ENCODE peak calls at places on chromosomes 5 and 9, in nine cellular contexts. A is hepatocyte, T is choroid plexus epithelial cell, N is glutamatergic neuron, S is fibroblast of lung, D is breast epithelium, X is sigmoid colon, J is A549, H is tibial nerve. Z is an unnamed sample.

GRCh38 chr5:141914154-141914743 is 9.4 kb upstream of the DELE1 start:
- DNase-seq in S (no peak), H (no peak), A (peak), J (no peak), X (peak), T (peak), D (no peak), N (peak), Z (peak)

GRCh38 chr9:108722396-108722795 is 133.4 kb downstream of the ACTL7B start:
- DNase-seq in J (no peak), H (no peak), N (no peak), A (no peak), D (no peak), X (no peak), T (no peak), S (no peak), Z (no peak)

GRCh38 chr5:9094582-9094981 is 451.3 kb downstream of the SEMA5A start:
- DNase-seq in H (no peak), T (peak), X (no peak), J (no peak), S (no peak), D (no peak), A (no peak), N (no peak), Z (no peak)

GRCh38 chr9:101117091-101117490 is 88.6 kb downstream of the PLPPR1 start:
- DNase-seq in A (no peak), H (no peak), S (no peak), J (no peak), N (no peak), T (no peak), X (no peak), D (no peak), Z (no peak)

GRCh38 chr5:157549954-157550549 is 25.5 kb downstream of the ADAM19 start:
- DNase-seq in X (no peak), H (no peak), J (no peak), D (no peak), S (no peak), A (no peak), N (no peak), T (no peak), Z (no peak)

GRCh38 chr5:168747987-168748777 is 169.0 kb upstream of the PANK3 start:
- DNase-seq in A (peak), N (peak), T (peak), S (no peak), H (no peak), D (no peak), J (peak), X (no peak), Z (peak)

GRCh38 chr5:100898504-100899346 is 4.4 kb downstream of the ST8SIA4 start:
- DNase-seq in J (no peak), T (no peak), S (no peak), X (no peak), A (no peak), N (no peak), H (no peak), D (no peak), Z (no peak)

GRCh38 chr5:103774736-103775135 is 212.1 kb upstream of the NUDT12 start:
- DNase-seq in N (no peak), J (peak), S (no peak), D (no peak), X (no peak), T (peak), A (peak), H (no peak), Z (no peak)

GRCh38 chr5:170623576-170624181 is 119.9 kb downstream of the KCNIP1 start:
- DNase-seq in H (no peak), T (peak), J (peak), S (peak), D (peak), A (peak), X (peak), N (peak), Z (peak)

GRCh38 chr5:122120493-122120892 is 8.9 kb upstream of the ZNF474 start:
- DNase-seq in J (no peak), S (no peak), A (no peak), X (no peak), H (no peak), T (no peak), N (no peak), D (no peak), Z (no peak)

GRCh38 chr5:67957374-67957773 is 258.2 kb upstream of the PIK3R1 start:
- DNase-seq in A (no peak), H (no peak), X (no peak), J (no peak), T (no peak), S (no peak), D (no peak), N (no peak), Z (no peak)

GRCh38 chr9:120338340-120338739 is 241.6 kb downstream of the CDK5RAP2 start:
- DNase-seq in N (no peak), S (no peak), J (no peak), D (no peak), H (no peak), T (no peak), X (no peak), A (no peak), Z (no peak)

GRCh38 chr9:110443146-110443877 is 105.6 kb upstream of the TXNDC8 start:
- DNase-seq in H (no peak), D (no peak), T (peak), X (no peak), N (peak), A (peak), S (peak), J (peak), Z (no peak)

GRCh38 chr5:141753971-141754713 is 72.1 kb upstream of the ARAP3 start:
- DNase-seq in T (peak), J (peak), H (no peak), A (peak), S (peak), N (no peak), X (no peak), D (no peak), Z (peak)

GRCh38 chr5:55732592-55732991 is 5.3 kb upstream of the DDX4 start:
- DNase-seq in S (no peak), A (no peak), N (no peak), H (no peak), T (no peak), D (no peak), J (no peak), X (no peak), Z (no peak)

GRCh38 chr5:77986261-77986660 is 210.1 kb upstream of the TBCA start:
- DNase-seq in T (no peak), J (no peak), H (no peak), N (no peak), D (no peak), X (no peak), S (no peak), A (no peak), Z (no peak)
- TF ChIP-seq CTCF in T (peak), J (no peak), H (no peak), N (no peak), D (no peak), X (no peak), S (no peak), A (no peak), Z (no peak)

DNA sequence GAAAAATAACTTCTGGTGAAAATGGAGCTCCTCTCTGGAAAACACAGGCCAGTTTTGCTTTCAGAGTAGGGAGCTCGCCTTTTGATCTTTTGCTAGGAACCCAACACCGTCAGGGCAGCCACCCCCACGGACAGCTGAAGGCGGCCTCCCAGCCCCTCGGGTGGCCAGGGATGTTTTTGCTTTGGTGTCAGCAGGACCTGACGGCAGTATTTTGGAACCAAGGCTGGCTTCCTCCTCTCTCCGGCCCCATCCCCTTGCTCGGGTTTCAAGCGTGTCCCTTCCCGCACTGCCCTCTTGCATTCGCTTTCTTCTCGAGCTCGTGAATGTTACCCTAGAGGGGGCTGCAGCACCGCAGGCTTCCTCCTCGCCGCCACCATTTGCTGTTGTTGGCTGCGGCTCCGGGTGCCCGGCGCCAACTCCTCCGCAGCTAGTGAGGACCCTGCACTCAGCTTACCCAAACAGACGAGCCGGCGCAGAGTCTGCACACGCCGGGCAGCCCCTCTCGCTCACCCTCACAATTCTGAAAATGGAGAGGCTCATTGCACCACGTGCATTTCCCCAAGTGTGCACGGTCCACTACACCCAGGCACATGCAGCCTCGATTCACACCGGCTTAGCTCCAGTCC is 35.5 kb upstream of the ADAMTSL1 start:
- DNase-seq in H (no peak), D (peak), A (peak), N (peak), S (peak), X (peak), T (peak), J (no peak), Z (peak)
- TF ChIP-seq CTCF in H (peak), D (no peak), A (peak), N (no peak), S (peak), X (no peak), T (peak), J (no peak), Z (no peak)

GRCh38 chr9:93686127-93686879 is 109.9 kb downstream of the PHF2 start:
- DNase-seq in A (no peak), X (no peak), H (no peak), D (peak), J (no peak), T (no peak), S (no peak), N (no peak), Z (no peak)

GRCh38 chr9:93686880-93687236 is 110.5 kb downstream of the PHF2 start:
- DNase-seq in S (no peak), A (no peak), N (no peak), H (no peak), X (no peak), T (no peak), D (peak), J (no peak), Z (no peak)

GRCh38 chr9:93684161-93684765 is 107.9 kb downstream of the PHF2 start:
- DNase-seq in S (no peak), J (no peak), N (no peak), T (no peak), A (no peak), X (no peak), H (no peak), D (peak), Z (no peak)

GRCh38 chr9:93683331-93684134 is 107.1 kb downstream of the PHF2 start:
- DNase-seq in J (no peak), N (no peak), H (no peak), X (no peak), A (no peak), S (no peak), D (peak), T (no peak), Z (no peak)

DNA sequence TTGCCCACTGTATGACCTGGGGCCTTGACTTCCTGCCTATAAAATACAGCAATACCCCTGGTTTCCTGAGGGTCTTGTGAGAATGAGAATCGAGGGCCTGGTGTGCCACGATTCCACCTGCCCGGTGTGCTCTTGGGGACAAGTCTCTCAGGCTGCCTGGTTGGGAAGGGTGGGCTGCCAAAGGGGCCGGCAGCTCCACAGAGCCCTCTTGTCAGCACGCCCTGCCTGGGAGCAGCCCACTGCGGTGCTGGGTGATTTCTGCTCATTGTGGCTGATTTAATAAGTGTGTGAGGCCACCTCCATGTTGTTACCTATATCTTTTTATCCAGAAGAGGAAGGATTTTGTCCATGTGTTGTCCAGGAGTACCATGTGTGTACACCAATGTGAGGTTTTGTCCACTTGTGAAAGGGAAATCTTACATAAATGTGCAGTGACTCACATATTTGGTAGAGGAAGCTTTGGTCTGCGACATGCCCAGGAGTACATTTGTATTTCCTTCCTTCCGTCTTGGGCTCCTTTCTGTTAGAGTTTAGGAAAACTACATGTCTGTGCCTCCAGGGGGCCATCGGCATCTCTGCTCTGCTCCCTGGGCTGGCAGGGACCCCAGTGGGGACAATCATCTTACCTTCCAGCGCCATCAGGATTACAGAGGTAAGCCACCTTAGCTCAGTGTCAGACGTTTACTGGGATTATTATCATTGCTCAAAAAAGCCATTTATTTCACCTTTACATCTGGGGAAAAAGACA is 108.6 kb downstream of the PHF2 start:
- DNase-seq in D (no peak), A (no peak), T (peak), N (no peak), X (no peak), J (no peak), H (no peak), S (no peak), Z (no peak)
- TF ChIP-seq CTCF in D (no peak), A (peak), T (peak), N (peak), X (no peak), J (no peak), H (no peak), S (no peak), Z (peak)

GRCh38 chr9:21995652-21996275 is 1.2 kb downstream of the CDKN2B-AS1 start:
- DNase-seq in S (peak), T (peak), J (no peak), D (no peak), X (no peak), H (no peak), A (peak), N (peak), Z (peak)
- TF ChIP-seq CTCF in S (peak), T (peak), J (no peak), D (no peak), X (no peak), H (no peak), A (peak), N (no peak), Z (no peak)

GRCh38 chr9:8895498-8896224 is 1096.1 kb upstream of the DMAC1 start:
- DNase-seq in N (no peak), T (peak), A (peak), D (no peak), J (peak), H (no peak), X (no peak), S (peak), Z (peak)
- TF ChIP-seq CTCF in N (peak), T (peak), A (peak), D (no peak), J (peak), H (peak), X (no peak), S (peak), Z (peak)

GRCh38 chr9:33510264-33511183 is 13.5 kb upstream of the ANKRD18B start:
- DNase-seq in T (peak), S (peak), D (no peak), H (no peak), J (peak), X (peak), A (peak), N (peak), Z (peak)
- TF ChIP-seq CTCF in T (no peak), S (no peak), D (no peak), H (no peak), J (no peak), X (no peak), A (no peak), N (no peak), Z (no peak)

GRCh38 chr5:154997746-154998145 is 15.8 kb upstream of the KIF4B start:
- DNase-seq in J (no peak), D (no peak), H (no peak), S (peak), A (no peak), X (no peak), T (peak), N (no peak), Z (no peak)
- TF ChIP-seq CTCF in J (no peak), D (no peak), H (no peak), S (no peak), A (no peak), X (no peak), T (no peak), N (no peak), Z (no peak)

GRCh38 chr9:129402341-129402739 is 218.6 kb downstream of the C9orf50 start:
- DNase-seq in A (no peak), S (no peak), D (no peak), T (no peak), X (no peak), N (peak), J (no peak), H (no peak), Z (peak)
- TF ChIP-seq CTCF in A (no peak), S (no peak), D (no peak), T (no peak), X (no peak), N (no peak), J (no peak), H (no peak), Z (no peak)